ENCODE peak calls at places on chromosome X, in five cellular contexts. One of them, this sample, is unnamed.

GRCh38 chrX:103362504-103362903 is 6.2 kb downstream of the TCEAL9 start:
- DNase-seq in H9: no peak
- DNase-seq in small intestine: peak
- DNase-seq in GM12891: no peak
- DNase-seq in activated T-cell treated with anti-CD3 and anti-CD28 coated beads, Interleukin-2, amount 50 U/mL, for 72 hours: no peak
- DNase-seq in this sample: no peak

GRCh38 chrX:19589105-19589504 is 73.8 kb upstream of the MAP3K15 start:
- DNase-seq in GM12891: no peak
- DNase-seq in small intestine: no peak
- DNase-seq in activated T-cell treated with anti-CD3 and anti-CD28 coated beads, Interleukin-2, amount 50 U/mL, for 72 hours: no peak
- DNase-seq in H9: no peak
- DNase-seq in this sample: no peak

GRCh38 chrX:29826651-29827206 is 388.6 kb upstream of the MAGEB2 start:
- DNase-seq in small intestine: no peak
- DNase-seq in GM12891: no peak
- DNase-seq in H9: no peak
- DNase-seq in activated T-cell treated with anti-CD3 and anti-CD28 coated beads, Interleukin-2, amount 50 U/mL, for 72 hours: no peak
- DNase-seq in this sample: no peak

GRCh38 chrX:88135735-88136134 is 611.3 kb upstream of the CPXCR1 start:
- DNase-seq in H9: no peak
- DNase-seq in small intestine: no peak
- DNase-seq in GM12891: no peak
- DNase-seq in activated T-cell treated with anti-CD3 and anti-CD28 coated beads, Interleukin-2, amount 50 U/mL, for 72 hours: no peak
- DNase-seq in this sample: no peak

GRCh38 chrX:114626323-114626722 is 42.4 kb downstream of the HTR2C start:
- DNase-seq in GM12891: no peak
- DNase-seq in activated T-cell treated with anti-CD3 and anti-CD28 coated beads, Interleukin-2, amount 50 U/mL, for 72 hours: no peak
- DNase-seq in small intestine: no peak
- DNase-seq in H9: no peak
- DNase-seq in this sample: no peak

GRCh38 chrX:21658152-21658737 is at the start of gene KLHL34:
- DNase-seq in activated T-cell treated with anti-CD3 and anti-CD28 coated beads, Interleukin-2, amount 50 U/mL, for 72 hours: peak
- DNase-seq in small intestine: peak
- DNase-seq in GM12891: no peak
- DNase-seq in H9: no peak
- DNase-seq in this sample: peak

GRCh38 chrX:38335382-38335781 is 8.1 kb upstream of the RPGR start:
- DNase-seq in H9: no peak
- DNase-seq in activated T-cell treated with anti-CD3 and anti-CD28 coated beads, Interleukin-2, amount 50 U/mL, for 72 hours: no peak
- DNase-seq in GM12891: no peak
- DNase-seq in small intestine: peak
- DNase-seq in this sample: no peak

GRCh38 chrX:125507119-125507518 is 187.4 kb downstream of the TEX13C start:
- DNase-seq in activated T-cell treated with anti-CD3 and anti-CD28 coated beads, Interleukin-2, amount 50 U/mL, for 72 hours: no peak
- DNase-seq in GM12891: no peak
- DNase-seq in H9: no peak
- DNase-seq in small intestine: no peak
- DNase-seq in this sample: no peak

GRCh38 chrX:24285082-24285481 is 28.8 kb downstream of the SUPT20HL2 start:
- DNase-seq in activated T-cell treated with anti-CD3 and anti-CD28 coated beads, Interleukin-2, amount 50 U/mL, for 72 hours: no peak
- DNase-seq in H9: no peak
- DNase-seq in small intestine: peak
- DNase-seq in GM12891: no peak
- DNase-seq in this sample: no peak

GRCh38 chrX:131985526-131986049 is 37.5 kb upstream of the STK26 start:
- DNase-seq in activated T-cell treated with anti-CD3 and anti-CD28 coated beads, Interleukin-2, amount 50 U/mL, for 72 hours: no peak
- DNase-seq in GM12891: no peak
- DNase-seq in H9: peak
- DNase-seq in small intestine: no peak
- DNase-seq in this sample: peak

GRCh38 chrX:53718073-53718472 is 31.6 kb upstream of the HUWE1 start:
- DNase-seq in GM12891: no peak
- DNase-seq in activated T-cell treated with anti-CD3 and anti-CD28 coated beads, Interleukin-2, amount 50 U/mL, for 72 hours: no peak
- DNase-seq in small intestine: no peak
- DNase-seq in H9: no peak
- DNase-seq in this sample: no peak

GRCh38 chrX:153909980-153910360 is 5.5 kb downstream of the AVPR2 start:
- DNase-seq in activated T-cell treated with anti-CD3 and anti-CD28 coated beads, Interleukin-2, amount 50 U/mL, for 72 hours: no peak
- DNase-seq in H9: no peak
- DNase-seq in GM12891: no peak
- DNase-seq in small intestine: no peak
- DNase-seq in this sample: no peak

GRCh38 chrX:9928083-9928482 is 39.1 kb upstream of the CLDN34 start:
- DNase-seq in activated T-cell treated with anti-CD3 and anti-CD28 coated beads, Interleukin-2, amount 50 U/mL, for 72 hours: no peak
- DNase-seq in H9: peak
- DNase-seq in small intestine: no peak
- DNase-seq in GM12891: no peak
- DNase-seq in this sample: peak

GRCh38 chrX:134186362-134187121 is 50.4 kb upstream of the CCDC160 start:
- DNase-seq in small intestine: peak
- DNase-seq in H9: no peak
- DNase-seq in GM12891: no peak
- DNase-seq in activated T-cell treated with anti-CD3 and anti-CD28 coated beads, Interleukin-2, amount 50 U/mL, for 72 hours: peak
- DNase-seq in this sample: no peak

GRCh38 chrX:117843749-117844148 is 272.9 kb downstream of the KLHL13 start:
- DNase-seq in activated T-cell treated with anti-CD3 and anti-CD28 coated beads, Interleukin-2, amount 50 U/mL, for 72 hours: no peak
- DNase-seq in GM12891: no peak
- DNase-seq in small intestine: no peak
- DNase-seq in H9: no peak
- DNase-seq in this sample: no peak

GRCh38 chrX:154051210-154051810 is 31.6 kb upstream of the IRAK1 start:
- DNase-seq in small intestine: peak
- DNase-seq in H9: peak
- DNase-seq in GM12891: no peak
- DNase-seq in activated T-cell treated with anti-CD3 and anti-CD28 coated beads, Interleukin-2, amount 50 U/mL, for 72 hours: peak
- DNase-seq in this sample: peak

GRCh38 chrX:147342197-147342596 is 527.7 kb upstream of the CXorf51A start:
- DNase-seq in activated T-cell treated with anti-CD3 and anti-CD28 coated beads, Interleukin-2, amount 50 U/mL, for 72 hours: no peak
- DNase-seq in small intestine: no peak
- DNase-seq in GM12891: no peak
- DNase-seq in H9: no peak
- DNase-seq in this sample: no peak

GRCh38 chrX:154018518-154019060 is 1.1 kb downstream of the IRAK1 start:
- DNase-seq in activated T-cell treated with anti-CD3 and anti-CD28 coated beads, Interleukin-2, amount 50 U/mL, for 72 hours: no peak
- DNase-seq in GM12891: no peak
- DNase-seq in H9: no peak
- DNase-seq in small intestine: no peak
- DNase-seq in this sample: no peak

GRCh38 chrX:7133036-7133412 is 14.5 kb upstream of the STS start:
- DNase-seq in small intestine: no peak
- DNase-seq in H9: no peak
- DNase-seq in GM12891: no peak
- DNase-seq in activated T-cell treated with anti-CD3 and anti-CD28 coated beads, Interleukin-2, amount 50 U/mL, for 72 hours: no peak
- DNase-seq in this sample: no peak

GRCh38 chrX:7334253-7334935 is 186.4 kb upstream of the PUDP start:
- DNase-seq in small intestine: no peak
- DNase-seq in activated T-cell treated with anti-CD3 and anti-CD28 coated beads, Interleukin-2, amount 50 U/mL, for 72 hours: no peak
- DNase-seq in H9: no peak
- DNase-seq in GM12891: no peak
- DNase-seq in this sample: no peak

GRCh38 chrX:12425496-12425895 is 287.2 kb downstream of the FRMPD4 start:
- DNase-seq in activated T-cell treated with anti-CD3 and anti-CD28 coated beads, Interleukin-2, amount 50 U/mL, for 72 hours: no peak
- DNase-seq in GM12891: no peak
- DNase-seq in H9: no peak
- DNase-seq in small intestine: no peak
- DNase-seq in this sample: no peak

GRCh38 chrX:136369377-136369776 is 68.6 kb downstream of the ADGRG4 start:
- DNase-seq in GM12891: no peak
- DNase-seq in small intestine: no peak
- DNase-seq in H9: no peak
- DNase-seq in activated T-cell treated with anti-CD3 and anti-CD28 coated beads, Interleukin-2, amount 50 U/mL, for 72 hours: no peak
- DNase-seq in this sample: no peak

GRCh38 chrX:46341767-46342322 is 203.4 kb downstream of the ZNF674 start:
- DNase-seq in GM12891: no peak
- DNase-seq in H9: no peak
- DNase-seq in small intestine: peak
- DNase-seq in activated T-cell treated with anti-CD3 and anti-CD28 coated beads, Interleukin-2, amount 50 U/mL, for 72 hours: no peak
- DNase-seq in this sample: no peak

GRCh38 chrX:153906126-153906917 is 1.8 kb downstream of the AVPR2 start:
- DNase-seq in small intestine: no peak
- DNase-seq in GM12891: no peak
- DNase-seq in activated T-cell treated with anti-CD3 and anti-CD28 coated beads, Interleukin-2, amount 50 U/mL, for 72 hours: peak
- DNase-seq in H9: no peak
- DNase-seq in this sample: no peak